ENCODE peak calls at places on chromosomes 13 and 19, in seven cellular contexts. U, R, X, K, W, D and S are unnamed samples. For H3K4me1, the result is how much of the 10 kb centered on the place peaks cover.

GRCh38 chr13:75492389-75492788 is 10.4 kb upstream of the TBC1D4 start:
- DNase-seq in X (no peak), D (no peak), K (no peak), W (peak), U (no peak), R (peak), S (no peak)

GRCh38 chr13:32443111-32443510 is 15.2 kb upstream of the N4BP2L1 start:
- DNase-seq in D (no peak), X (no peak), K (no peak), U (peak), R (peak), W (peak), S (no peak)

GRCh38 chr19:29491491-29491890 is 34.3 kb upstream of the VSTM2B start:
- DNase-seq in U (no peak), D (no peak), W (no peak), X (no peak), K (no peak), R (no peak), S (no peak)

GRCh38 chr19:12331211-12331941 is 2.1 kb downstream of the ZNF563 start:
- DNase-seq in X (no peak), W (no peak), U (no peak), D (no peak), R (no peak), K (no peak), S (no peak)

GRCh38 chr19:28705008-28705407 is 507.9 kb downstream of the UQCRFS1 start:
- DNase-seq in D (no peak), K (peak), W (peak), U (no peak), X (no peak), R (peak), S (no peak)

GRCh38 chr13:42654760-42655159 is 80.8 kb downstream of the TNFSF11 start:
- DNase-seq in K (no peak), D (no peak), X (no peak), U (no peak), W (peak), R (peak), S (no peak)

GRCh38 chr19:38263696-38264485 is 482 bp upstream of the SPINT2 start:
- DNase-seq in X (peak), W (peak), R (peak), U (peak), D (no peak), K (peak), S (peak)

GRCh38 chr19:53254451-53255341 is at the start of gene ZNF677:
- DNase-seq in K (peak), W (peak), X (peak), U (no peak), R (peak), D (peak), S (peak)

GRCh38 chr13:30998548-30999140 is 66.2 kb downstream of the TEX26 start:
- DNase-seq in X (no peak), W (peak), R (peak), U (no peak), D (no peak), K (peak), S (no peak)

GRCh38 chr13:37869506-37869755 is 141 bp downstream of the TRPC4 start:
- DNase-seq in W (no peak), R (no peak), X (no peak), D (no peak), K (no peak), U (no peak), S (peak)

GRCh38 chr13:32264407-32264806 is 50.8 kb downstream of the ZAR1L start:
- DNase-seq in X (no peak), K (peak), W (no peak), R (peak), D (peak), U (no peak), S (no peak)

GRCh38 chr19:38707512-38708114 is 36.7 kb downstream of the CAPN12 start:
- DNase-seq in X (peak), K (no peak), U (no peak), W (peak), R (peak), D (peak), S (no peak)

GRCh38 chr19:920051-920857 is 3.1 kb downstream of the KISS1R start:
- DNase-seq in K (no peak), W (peak), X (no peak), R (peak), U (no peak), D (no peak), S (no peak)

GRCh38 chr19:16088351-16088984 is 12.2 kb downstream of the TPM4 start:
- DNase-seq in X (no peak), D (no peak), K (no peak), R (peak), U (no peak), W (no peak), S (no peak)

GRCh38 chr13:25738342-25738771 is 313.5 kb downstream of the SHISA2 start:
- DNase-seq in R (peak), D (no peak), W (peak), U (no peak), K (peak), X (no peak), S (no peak)

GRCh38 chr19:54190942-54191670 is at the start of gene TSEN34:
- DNase-seq in D (peak), U (peak), R (peak), K (no peak), X (no peak), W (peak), S (no peak)

GRCh38 chr13:32530841-32531253 is 7.7 kb downstream of the N4BP2L2 start:
- DNase-seq in D (no peak), R (peak), K (peak), U (no peak), X (peak), W (peak), S (no peak)

GRCh38 chr19:13396256-13397080 is 109.8 kb downstream of the CACNA1A start:
- DNase-seq in R (peak), U (peak), K (peak), W (peak), D (peak), X (peak), S (peak)

GRCh38 chr13:49540552-49540951 is 44.8 kb downstream of the PHF11 start:
- DNase-seq in U (no peak), D (no peak), X (no peak), K (no peak), W (peak), R (peak), S (no peak)

GRCh38 chr19:6828306-6828697 is 55.8 kb downstream of the VAV1 start:
- DNase-seq in X (no peak), K (peak), W (no peak), R (no peak), U (peak), D (no peak), S (no peak)

GRCh38 chr13:30730526-30730925 is 4.8 kb upstream of the ALOX5AP start:
- DNase-seq in K (no peak), U (no peak), W (no peak), R (no peak), X (no peak), D (no peak), S (no peak)

GRCh38 chr13:36297600-36298338 is at the start of gene CCDC169:
- DNase-seq in X (peak), R (peak), U (no peak), W (peak), K (peak), D (peak), S (peak)

GRCh38 chr13:79867248-79867647 is 386.3 kb downstream of the NDFIP2 start:
- DNase-seq in U (no peak), X (no peak), W (no peak), R (peak), K (no peak), D (no peak), S (no peak)

GRCh38 chr13:39501711-39502324 is 101.2 kb downstream of the LHFPL6 start:
- DNase-seq in X (no peak), R (no peak), W (no peak), D (peak), K (no peak), U (no peak), S (no peak)

GRCh38 chr19:31264379-31264778 is 84.9 kb downstream of the TSHZ3 start:
- DNase-seq in U (no peak), K (no peak), W (no peak), X (no peak), D (no peak), R (no peak), S (no peak)

GRCh38 chr13:94384217-94384905 is 95.1 kb downstream of the DCT start:
- DNase-seq in U (no peak), X (no peak), W (no peak), R (no peak), D (no peak), K (no peak), S (no peak)

GRCh38 chr13:77374786-77375185 is 47.9 kb upstream of the MYCBP2 start:
- DNase-seq in X (no peak), D (no peak), W (no peak), U (no peak), K (no peak), R (no peak), S (no peak)

GRCh38 chr19:50552540-50552939 is 15.7 kb downstream of the LRRC4B start:
- DNase-seq in K (no peak), R (no peak), X (no peak), D (no peak), U (no peak), W (no peak), S (no peak)

GRCh38 chr19:45790942-45791341 is 1.7 kb downstream of the DMWD start:
- DNase-seq in W (no peak), X (no peak), R (no peak), K (no peak), U (no peak), D (no peak), S (no peak)

GRCh38 chr19:17292301-17293074 is 10.7 kb downstream of the ABHD8 start:
- DNase-seq in K (peak), U (peak), W (peak), R (peak), D (peak), X (peak), S (no peak)

GRCh38 chr19:2330255-2330631 is 1.8 kb downstream of the SPPL2B start:
- DNase-seq in R (no peak), D (no peak), W (no peak), K (no peak), X (no peak), U (no peak), S (no peak)

GRCh38 chr19:2333027-2333806 is 4.7 kb downstream of the SPPL2B start:
- DNase-seq in U (no peak), X (peak), W (no peak), R (no peak), D (no peak), K (no peak), S (no peak)

GRCh38 chr19:2330632-2331284 is 2.3 kb downstream of the SPPL2B start:
- DNase-seq in R (no peak), K (no peak), U (no peak), W (no peak), X (peak), D (no peak), S (no peak)

GRCh38 chr19:2332341-2333026 is 4.0 kb downstream of the SPPL2B start:
- DNase-seq in U (no peak), X (no peak), W (no peak), K (no peak), R (no peak), D (peak), S (no peak)

GRCh38 chr19:2331601-2332246 is 3.2 kb downstream of the SPPL2B start:
- DNase-seq in D (peak), K (no peak), W (no peak), R (no peak), U (no peak), X (no peak), S (no peak)
- H3K27ac ChIP-seq in D (peak), K (no peak), W (no peak), R (no peak), U (no peak), X (peak), S (no peak)

GRCh38 chr13:97229699-97230098 is 7.6 kb downstream of the MBNL2 start:
- DNase-seq in K (no peak), X (no peak), R (no peak), D (no peak), W (no peak), U (no peak), S (no peak)
- H3K4me1 ChIP-seq in K (under half), X (under half), R (under half), D (half or more), W (half or more), U (under half), S (under half)

GRCh38 chr19:35341565-35342225 is 6.0 kb upstream of the FFAR1 start:
- DNase-seq in R (no peak), W (no peak), X (no peak), U (no peak), K (no peak), D (no peak), S (no peak)
- H3K27ac ChIP-seq in R (no peak), W (no peak), X (no peak), U (no peak), K (no peak), D (no peak), S (no peak)

GRCh38 chr19:2239771-2240770 is 3.4 kb downstream of the SF3A2 start:
- DNase-seq in K (no peak), R (peak), X (no peak), U (no peak), W (peak), D (no peak), S (no peak)
- H3K4me1 ChIP-seq in K (under half), R (under half), X (under half), U (under half), W (under half), D (half or more), S (under half)

GRCh38 chr19:8655340-8655709 is 24.9 kb downstream of the NFILZ start:
- DNase-seq in K (no peak), W (no peak), R (no peak), D (no peak), X (no peak), U (no peak), S (no peak)
- H3K27ac ChIP-seq in K (no peak), W (no peak), R (no peak), D (no peak), X (no peak), U (no peak), S (no peak)

GRCh38 chr13:105763851-105764250 is 771.6 kb downstream of the EFNB2 start:
- DNase-seq in R (no peak), K (peak), W (no peak), U (no peak), X (no peak), D (no peak), S (no peak)
- H3K4me1 ChIP-seq in R (under half), K (under half), W (under half), U (under half), X (under half), D (under half), S (under half)

GRCh38 chr13:74111901-74112824 is 22.0 kb downstream of the KLF12 start:
- DNase-seq in R (no peak), D (no peak), K (no peak), U (no peak), W (no peak), X (no peak), S (no peak)

GRCh38 chr13:74115138-74115537 is 19.1 kb downstream of the KLF12 start:
- DNase-seq in K (peak), D (no peak), R (peak), X (no peak), U (no peak), W (peak), S (no peak)

GRCh38 chr13:74114641-74115040 is 19.6 kb downstream of the KLF12 start:
- DNase-seq in R (no peak), K (no peak), W (peak), D (no peak), U (no peak), X (no peak), S (no peak)

GRCh38 chr13:74111399-74111798 is 22.8 kb downstream of the KLF12 start:
- DNase-seq in R (no peak), U (no peak), K (no peak), X (no peak), D (no peak), W (no peak), S (no peak)

GRCh38 chr13:74114202-74114601 is 20.0 kb downstream of the KLF12 start:
- DNase-seq in K (peak), U (no peak), D (no peak), R (no peak), W (peak), X (no peak), S (no peak)
- H3K27ac ChIP-seq in K (no peak), U (no peak), D (no peak), R (no peak), W (peak), X (no peak), S (no peak)